ENCODE peak calls at places on chromosomes 2 and 18, in nine cellular contexts. Q, U, E, K, J, A, R, H and F are unnamed samples.

GRCh38 chr2:29628078-29628765 is 293.2 kb downstream of the ALK start:
- DNase-seq in R (no peak), K (no peak), U (no peak), A (no peak), E (peak), H (no peak), J (no peak), Q (no peak), F (no peak)

GRCh38 chr18:13613591-13614317 is 112.6 kb downstream of the FAM210A start:
- DNase-seq in R (no peak), A (no peak), H (no peak), J (no peak), E (no peak), U (no peak), Q (no peak), K (no peak), F (peak)

GRCh38 chr2:73823916-73824523 is 4.7 kb upstream of the STAMBP start:
- DNase-seq in E (peak), A (no peak), R (peak), J (no peak), K (no peak), Q (peak), H (no peak), U (peak), F (no peak)

GRCh38 chr18:23740105-23740830 is 51.0 kb downstream of the LAMA3 start:
- DNase-seq in J (no peak), U (no peak), E (peak), K (no peak), A (no peak), R (no peak), H (no peak), Q (no peak), F (no peak)

GRCh38 chr2:207747653-207748560 is 21.8 kb downstream of the FZD5 start:
- DNase-seq in R (no peak), K (no peak), E (no peak), A (no peak), H (no peak), Q (no peak), J (no peak), U (no peak), F (no peak)

GRCh38 chr2:227402959-227403358 is 15.2 kb upstream of the SCYGR1 start:
- DNase-seq in R (no peak), J (no peak), U (no peak), E (no peak), K (no peak), Q (no peak), A (no peak), H (no peak), F (no peak)

GRCh38 chr18:79523738-79524180 is 128.0 kb downstream of the NFATC1 start:
- DNase-seq in A (no peak), H (peak), R (no peak), K (no peak), J (no peak), E (no peak), Q (no peak), U (peak), F (no peak)

GRCh38 chr2:234304945-234305344 is 191.9 kb downstream of the ARL4C start:
- DNase-seq in R (peak), E (no peak), H (no peak), K (no peak), A (no peak), U (no peak), Q (peak), J (no peak), F (no peak)

GRCh38 chr2:126856403-126856802 is 42.3 kb upstream of the TEX51 start:
- DNase-seq in Q (no peak), U (no peak), H (no peak), R (no peak), A (no peak), J (no peak), E (no peak), K (no peak), F (no peak)

GRCh38 chr18:32674491-32674890 is 98.3 kb downstream of the KLHL14 start:
- DNase-seq in E (no peak), A (no peak), H (no peak), U (no peak), K (no peak), R (no peak), J (no peak), Q (no peak), F (no peak)

GRCh38 chr18:9494778-9495302 is 19.5 kb downstream of the RALBP1 start:
- DNase-seq in J (no peak), E (no peak), K (no peak), R (no peak), U (no peak), Q (no peak), H (no peak), A (no peak), F (no peak)

GRCh38 chr18:13641551-13642439 is 84.6 kb downstream of the FAM210A start:
- DNase-seq in R (no peak), A (no peak), J (no peak), Q (no peak), U (no peak), K (peak), H (no peak), E (no peak), F (peak)

GRCh38 chr18:12255626-12256026 is 1.5 kb downstream of the CIDEA start:
- DNase-seq in E (no peak), R (no peak), H (no peak), A (no peak), K (no peak), J (no peak), Q (no peak), U (no peak), F (no peak)

GRCh38 chr2:7014201-7014640 is 97.0 kb downstream of the RNF144A start:
- DNase-seq in A (no peak), E (peak), K (no peak), R (no peak), J (no peak), U (no peak), Q (peak), H (no peak), F (no peak)